ENCODE peak calls at places on chromosome 16, in six cellular contexts. F is GM12878, O is breast epithelium, U is HepG2, X is GM12891, T is sigmoid colon. N is an unnamed sample.

GRCh38 chr16:5709889-5710288 is 612.3 kb upstream of the EEF2KMT start:
- DNase-seq in T (no peak), U (no peak), O (no peak), X (no peak), F (no peak), N (no peak)

GRCh38 chr16:57616871-57617270 is 11.6 kb upstream of the ADGRG1 start:
- DNase-seq in F (no peak), U (no peak), X (no peak), T (peak), O (no peak), N (peak)

GRCh38 chr16:12781777-12782176 is 21.9 kb downstream of the CPPED1 start:
- DNase-seq in O (no peak), F (no peak), T (no peak), U (no peak), X (no peak), N (no peak)

GRCh38 chr16:58127033-58127556 is 2.1 kb downstream of the CFAP20 start:
- DNase-seq in T (no peak), F (no peak), U (peak), O (no peak), X (no peak), N (no peak)

GRCh38 chr16:58563235-58563634 is 47.9 kb downstream of the SETD6 start:
- DNase-seq in O (no peak), U (no peak), F (no peak), X (no peak), T (no peak), N (no peak)

GRCh38 chr16:14310519-14310991 is 239.4 kb downstream of the MRTFB start:
- DNase-seq in O (no peak), T (no peak), U (peak), X (no peak), F (peak), N (peak)

GRCh38 chr16:87880117-87880696 is 10.9 kb upstream of the SLC7A5 start:
- DNase-seq in F (no peak), T (no peak), O (no peak), X (no peak), U (no peak), N (no peak)

GRCh38 chr16:57627184-57627871 is 1.1 kb upstream of the ADGRG1 start:
- DNase-seq in F (no peak), T (no peak), X (no peak), U (peak), O (no peak), N (no peak)

GRCh38 chr16:55552621-55553020 is 13.9 kb upstream of the CAPNS2 start:
- DNase-seq in U (no peak), O (no peak), F (no peak), T (no peak), X (no peak), N (no peak)

GRCh38 chr16:15033309-15033707 is 22.6 kb downstream of the NTAN1 start:
- DNase-seq in O (no peak), X (no peak), U (no peak), F (no peak), T (peak), N (no peak)

GRCh38 chr16:53836142-53836541 is 132.2 kb downstream of the FTO start:
- DNase-seq in F (no peak), T (no peak), O (no peak), X (no peak), U (no peak), N (no peak)

GRCh38 chr16:3071655-3072054 is 6.2 kb downstream of the IL32 start:
- DNase-seq in U (no peak), F (no peak), X (no peak), T (no peak), O (no peak), N (peak)

GRCh38 chr16:49858200-49859129 is 2.6 kb upstream of the ZNF423 start:
- DNase-seq in F (no peak), O (no peak), X (no peak), U (no peak), T (peak), N (no peak)

GRCh38 chr16:4053663-4054479 is 62.4 kb downstream of the ADCY9 start:
- DNase-seq in U (no peak), O (peak), X (no peak), T (peak), F (no peak), N (peak)

GRCh38 chr16:82169861-82170845 is at the start of gene MPHOSPH6:
- DNase-seq in X (peak), F (peak), O (peak), T (peak), U (peak), N (peak)
- TF ChIP-seq POLR2AphosphoS5 in X (peak), F (peak), O (peak), T (peak), U (peak), N (peak)

DNA sequence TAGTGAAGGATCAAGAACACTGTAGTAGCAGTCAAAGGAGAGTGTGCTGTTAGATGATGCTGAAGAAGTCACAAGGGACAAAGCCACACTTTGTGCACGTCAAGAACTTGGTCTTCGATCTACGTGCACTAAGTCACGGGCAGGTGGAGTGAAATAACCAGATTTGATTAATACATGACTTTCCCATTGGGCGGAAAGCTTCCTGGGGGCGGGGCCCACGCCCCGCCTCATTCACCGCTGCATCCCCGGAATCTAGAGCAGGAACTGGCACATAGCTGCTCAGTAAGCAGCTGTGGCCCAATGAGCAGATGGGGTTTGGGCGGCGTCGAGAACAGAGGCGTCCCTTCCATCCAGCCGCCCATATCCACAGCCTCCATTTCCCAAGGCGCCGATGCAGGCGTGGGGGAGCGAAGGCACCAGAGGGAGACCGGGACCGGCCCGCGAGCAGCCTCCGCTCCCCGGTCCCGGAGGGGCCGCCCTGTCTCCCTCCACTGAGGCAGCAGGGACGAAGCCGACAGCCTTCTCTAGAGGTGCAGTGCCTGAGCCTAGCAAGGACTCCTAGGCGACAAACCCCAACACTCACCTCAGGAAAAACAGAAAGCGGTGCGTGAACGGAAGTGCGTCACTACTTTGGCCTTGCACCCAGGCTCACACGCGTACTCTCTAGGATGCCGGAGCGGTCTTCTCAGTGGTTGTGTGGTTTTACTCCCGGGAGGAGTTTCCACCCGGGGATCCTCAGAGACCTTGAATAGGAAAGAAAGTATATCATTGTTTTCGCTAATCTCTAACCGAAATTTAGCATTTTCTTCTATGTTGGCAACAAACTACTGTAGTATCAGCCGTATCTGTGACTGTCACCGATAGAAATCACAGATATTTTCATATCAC is 4.9 kb downstream of the ZNF19 start:
- DNase-seq in O (peak), X (peak), F (peak), U (peak), T (peak), N (peak)
- TF ChIP-seq POLR2A in O (peak), X (peak), F (peak), U (peak), T (peak), N (peak)

GRCh38 chr16:11743308-11744074 is 834 bp upstream of the TXNDC11 start:
- DNase-seq in X (no peak), F (no peak), T (peak), O (no peak), U (peak), N (peak)
- TF ChIP-seq POLR2AphosphoS5 in X (no peak), F (no peak), T (no peak), O (no peak), U (peak), N (no peak)

GRCh38 chr16:21301168-21301894 is 23.2 kb upstream of the CRYM start:
- DNase-seq in T (peak), U (peak), F (peak), O (peak), X (peak), N (peak)

GRCh38 chr16:21302454-21302853 is 24.4 kb upstream of the CRYM start:
- DNase-seq in F (no peak), O (no peak), U (no peak), T (no peak), X (no peak), N (no peak)

GRCh38 chr16:21300309-21301167 is 22.4 kb upstream of the CRYM start:
- DNase-seq in F (peak), X (peak), T (peak), O (peak), U (peak), N (peak)

GRCh38 chr16:21301895-21302291 is 23.8 kb upstream of the CRYM start:
- DNase-seq in F (no peak), O (no peak), T (no peak), X (no peak), U (no peak), N (no peak)

GRCh38 chr16:21302898-21303528 is 24.9 kb upstream of the CRYM start:
- DNase-seq in O (no peak), T (no peak), F (peak), X (no peak), U (no peak), N (no peak)
- TF ChIP-seq POLR2A in O (no peak), T (no peak), F (no peak), X (no peak), U (no peak), N (no peak)

DNA sequence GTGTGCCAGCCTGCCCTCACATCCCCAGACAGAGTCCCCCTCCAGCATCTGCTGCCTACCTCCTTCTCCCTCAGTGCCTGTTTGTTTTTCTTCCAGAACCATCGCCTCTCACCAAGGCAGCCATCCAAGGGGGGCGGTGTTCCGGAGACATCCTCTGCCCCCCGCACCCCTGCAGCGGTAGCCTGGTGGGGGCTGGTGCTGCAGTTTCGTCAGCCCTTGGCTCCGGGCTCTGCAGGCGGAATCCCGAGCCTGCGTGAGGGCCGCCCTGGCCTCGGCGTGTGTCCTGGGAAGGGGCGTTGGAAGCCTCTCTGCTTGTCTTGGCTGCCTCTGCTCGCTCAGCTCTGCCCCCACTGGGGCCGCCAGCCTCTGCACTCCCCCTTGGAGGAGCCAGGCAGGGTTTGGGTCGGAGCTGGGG is 126.0 kb upstream of the CIBAR2 start:
- DNase-seq in T (peak), U (no peak), F (no peak), O (no peak), X (no peak), N (no peak)
- TF ChIP-seq POLR2AphosphoS5 in T (peak), U (no peak), F (no peak), O (no peak), X (no peak), N (no peak)

GRCh38 chr16:73817500-73817899 is 479.1 kb upstream of the PSMD7 start:
- DNase-seq in U (no peak), O (no peak), T (no peak), X (no peak), F (no peak), N (no peak)
- TF ChIP-seq POLR2A in U (no peak), O (no peak), T (no peak), X (no peak), F (no peak), N (no peak)

GRCh38 chr16:75234856-75235696 is 16.3 kb downstream of the CTRB1 start:
- DNase-seq in O (no peak), T (peak), U (no peak), F (no peak), X (no peak), N (peak)
- TF ChIP-seq POLR2AphosphoS5 in O (no peak), T (no peak), U (no peak), F (no peak), X (no peak), N (no peak)

DNA sequence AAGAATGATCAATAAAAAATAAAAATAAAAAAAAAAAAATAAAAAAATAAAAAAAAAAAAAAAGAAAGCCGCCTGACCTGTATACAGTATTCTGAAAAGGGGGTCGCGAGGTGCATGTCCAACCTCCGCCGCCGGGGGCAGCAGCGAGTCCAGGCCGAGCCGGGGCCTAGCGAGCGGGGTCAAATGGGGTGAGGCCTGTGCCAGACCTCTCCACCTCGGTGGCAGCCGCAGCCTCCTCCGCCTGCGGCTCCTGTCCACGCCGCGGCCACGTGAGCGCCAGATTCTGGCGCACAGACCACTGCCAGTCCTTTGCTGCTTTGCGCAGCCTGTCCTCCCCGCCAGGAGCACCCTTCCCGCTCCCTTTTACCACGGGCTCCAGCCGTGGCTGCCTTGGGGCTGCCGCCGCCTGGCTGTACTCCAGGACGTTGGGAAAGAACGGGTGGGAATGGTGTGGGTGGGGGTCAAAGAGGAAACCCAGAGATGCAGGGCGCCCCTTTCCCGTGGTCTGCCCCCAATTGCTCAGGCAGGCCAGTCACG is 2.4 kb upstream of the BCKDK start:
- DNase-seq in O (peak), X (peak), U (peak), T (peak), F (no peak), N (peak)
- TF ChIP-seq POLR2A in O (no peak), X (no peak), U (peak), T (no peak), F (peak), N (no peak)

DNA sequence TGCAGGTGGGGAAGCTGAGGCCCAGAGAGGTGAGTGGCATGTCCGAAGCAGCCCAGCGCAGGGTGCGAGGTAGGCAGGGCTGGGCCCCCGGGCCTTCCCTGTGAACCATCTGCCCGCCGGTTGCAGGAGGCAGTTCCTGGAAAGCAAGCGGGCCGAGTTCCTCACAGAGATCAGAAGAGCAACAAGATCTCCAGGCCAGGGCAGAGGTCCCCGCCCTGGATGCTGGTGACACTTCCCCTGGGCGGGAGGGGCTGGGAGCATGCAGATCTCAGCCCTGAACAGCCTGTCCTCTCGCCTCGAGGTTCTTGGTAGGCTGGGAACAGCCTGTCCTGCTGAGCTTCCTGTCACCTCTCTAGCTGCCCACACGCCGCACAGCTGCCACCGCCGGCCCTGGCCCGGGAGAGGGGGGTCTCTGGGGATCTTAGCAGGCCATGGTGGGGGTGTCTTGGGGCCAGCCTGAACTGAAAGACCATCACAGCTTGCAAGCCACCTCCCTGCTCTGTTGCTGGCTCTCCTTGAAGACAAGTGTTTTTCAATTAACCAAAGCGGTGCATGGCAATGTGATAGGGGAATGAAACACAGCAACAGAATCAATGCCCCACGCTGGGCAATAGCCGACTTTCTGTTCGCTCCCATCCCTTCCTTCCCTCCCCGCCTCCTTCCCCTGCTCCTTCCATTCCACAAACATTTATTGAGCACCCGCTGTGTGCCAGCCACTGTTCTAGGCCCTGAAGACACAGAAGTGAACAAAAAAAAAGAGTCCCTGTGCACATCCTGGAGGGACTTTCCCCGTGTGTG is 31.7 kb downstream of the SOCS1 start:
- DNase-seq in O (no peak), U (peak), F (peak), T (peak), X (peak), N (peak)
- TF ChIP-seq POLR2AphosphoS5 in O (peak), U (no peak), F (no peak), T (peak), X (no peak), N (peak)

GRCh38 chr16:67228034-67228785 is 1.3 kb downstream of the TMEM208 start:
- DNase-seq in T (no peak), F (no peak), U (no peak), X (no peak), O (no peak), N (no peak)
- TF ChIP-seq POLR2A in T (no peak), F (no peak), U (no peak), X (peak), O (no peak), N (no peak)